ENCODE peak calls at places on chromosomes 7 and 10, in four cellular contexts. One of them, this sample, is unnamed.

GRCh38 chr10:116611153-116611545 is 9.6 kb upstream of the PNLIPRP2 start:
- DNase-seq in astrocyte of the spinal cord: no peak
- DNase-seq in gastrocnemius medialis: no peak
- DNase-seq in glutamatergic neuron: no peak
- DNase-seq in this sample: no peak

GRCh38 chr7:40923631-40924030 is 779.3 kb downstream of the INHBA start:
- DNase-seq in astrocyte of the spinal cord: no peak
- DNase-seq in gastrocnemius medialis: no peak
- DNase-seq in glutamatergic neuron: no peak
- DNase-seq in this sample: no peak

GRCh38 chr10:125094826-125095225 is 65.5 kb downstream of the CTBP2 start:
- DNase-seq in astrocyte of the spinal cord: no peak
- DNase-seq in gastrocnemius medialis: no peak
- DNase-seq in glutamatergic neuron: no peak
- DNase-seq in this sample: no peak

GRCh38 chr7:155998766-155999630 is 186.7 kb upstream of the SHH start:
- DNase-seq in astrocyte of the spinal cord: no peak
- DNase-seq in gastrocnemius medialis: no peak
- DNase-seq in glutamatergic neuron: no peak
- DNase-seq in this sample: no peak

GRCh38 chr10:15591431-15591830 is 128.3 kb downstream of the ITGA8 start:
- DNase-seq in astrocyte of the spinal cord: no peak
- DNase-seq in gastrocnemius medialis: no peak
- DNase-seq in glutamatergic neuron: no peak
- DNase-seq in this sample: no peak

GRCh38 chr7:128835790-128836641 is 5.8 kb downstream of the FLNC start:
- DNase-seq in astrocyte of the spinal cord: peak
- DNase-seq in gastrocnemius medialis: no peak
- DNase-seq in glutamatergic neuron: no peak
- DNase-seq in this sample: no peak

GRCh38 chr10:42738669-42739068 is 43.9 kb upstream of the BMS1 start:
- DNase-seq in astrocyte of the spinal cord: no peak
- DNase-seq in gastrocnemius medialis: no peak
- DNase-seq in glutamatergic neuron: no peak
- DNase-seq in this sample: no peak

GRCh38 chr7:5557920-5558401 is 134.3 kb upstream of the TNRC18 start:
- DNase-seq in astrocyte of the spinal cord: no peak
- DNase-seq in gastrocnemius medialis: peak
- DNase-seq in glutamatergic neuron: no peak
- DNase-seq in this sample: no peak

GRCh38 chr7:106774768-106775551 is 90.1 kb upstream of the PIK3CG start:
- DNase-seq in astrocyte of the spinal cord: peak
- DNase-seq in gastrocnemius medialis: no peak
- DNase-seq in glutamatergic neuron: no peak
- DNase-seq in this sample: peak

GRCh38 chr7:101988513-101988912 is 171.1 kb downstream of the CUX1 start:
- DNase-seq in astrocyte of the spinal cord: no peak
- DNase-seq in gastrocnemius medialis: no peak
- DNase-seq in glutamatergic neuron: no peak
- DNase-seq in this sample: no peak

GRCh38 chr7:130814753-130815152 is 80.7 kb upstream of the KLF14 start:
- DNase-seq in astrocyte of the spinal cord: peak
- DNase-seq in gastrocnemius medialis: no peak
- DNase-seq in glutamatergic neuron: no peak
- DNase-seq in this sample: peak

GRCh38 chr7:70660154-70660818 is 471.7 kb upstream of the GALNT17 start:
- DNase-seq in astrocyte of the spinal cord: no peak
- DNase-seq in gastrocnemius medialis: no peak
- DNase-seq in glutamatergic neuron: no peak
- DNase-seq in this sample: peak

GRCh38 chr10:45008524-45009161 is 7.9 kb downstream of the ZNF22 start:
- DNase-seq in astrocyte of the spinal cord: peak
- DNase-seq in gastrocnemius medialis: no peak
- DNase-seq in glutamatergic neuron: no peak
- DNase-seq in this sample: peak

GRCh38 chr7:116229359-116229758 is 19.0 kb downstream of the TES start:
- DNase-seq in astrocyte of the spinal cord: no peak
- DNase-seq in gastrocnemius medialis: no peak
- DNase-seq in glutamatergic neuron: no peak
- DNase-seq in this sample: no peak

GRCh38 chr7:135281363-135281949 is 47.8 kb downstream of the STRA8 start:
- DNase-seq in astrocyte of the spinal cord: peak
- DNase-seq in gastrocnemius medialis: peak
- DNase-seq in glutamatergic neuron: peak
- DNase-seq in this sample: peak

GRCh38 chr7:123571684-123572083 is 14.1 kb upstream of the NDUFA5 start:
- DNase-seq in astrocyte of the spinal cord: peak
- DNase-seq in gastrocnemius medialis: no peak
- DNase-seq in glutamatergic neuron: no peak
- DNase-seq in this sample: no peak

GRCh38 chr10:34612446-34612845 is 202.7 kb downstream of the PARD3 start:
- DNase-seq in astrocyte of the spinal cord: no peak
- DNase-seq in gastrocnemius medialis: no peak
- DNase-seq in glutamatergic neuron: no peak
- DNase-seq in this sample: no peak

GRCh38 chr7:150631084-150631824 is 931 bp downstream of the GIMAP6 start:
- DNase-seq in astrocyte of the spinal cord: no peak
- DNase-seq in gastrocnemius medialis: peak
- DNase-seq in glutamatergic neuron: no peak
- DNase-seq in this sample: peak

GRCh38 chr7:22544245-22544644 is 44.3 kb upstream of the STEAP1B start:
- DNase-seq in astrocyte of the spinal cord: no peak
- DNase-seq in gastrocnemius medialis: no peak
- DNase-seq in glutamatergic neuron: no peak
- DNase-seq in this sample: no peak

GRCh38 chr7:40673285-40673684 is 538.5 kb downstream of the SUGCT start:
- DNase-seq in astrocyte of the spinal cord: peak
- DNase-seq in gastrocnemius medialis: no peak
- DNase-seq in glutamatergic neuron: no peak
- DNase-seq in this sample: peak

GRCh38 chr10:78567680-78568453 is 500.9 kb upstream of the ZMIZ1 start:
- DNase-seq in astrocyte of the spinal cord: no peak
- DNase-seq in gastrocnemius medialis: no peak
- DNase-seq in glutamatergic neuron: no peak
- DNase-seq in this sample: peak

GRCh38 chr7:143085109-143085508 is 33.0 kb downstream of the OR6V1 start:
- DNase-seq in astrocyte of the spinal cord: no peak
- DNase-seq in gastrocnemius medialis: no peak
- DNase-seq in glutamatergic neuron: no peak
- DNase-seq in this sample: no peak

GRCh38 chr7:29807179-29807841 is 1.0 kb downstream of the WIPF3 start:
- DNase-seq in astrocyte of the spinal cord: no peak
- DNase-seq in gastrocnemius medialis: peak
- DNase-seq in glutamatergic neuron: no peak
- DNase-seq in this sample: no peak

GRCh38 chr10:34658934-34659333 is 156.2 kb downstream of the PARD3 start:
- DNase-seq in astrocyte of the spinal cord: no peak
- DNase-seq in gastrocnemius medialis: no peak
- DNase-seq in glutamatergic neuron: no peak
- DNase-seq in this sample: no peak

GRCh38 chr7:47484457-47484856 is 97.5 kb downstream of the TNS3 start:
- DNase-seq in astrocyte of the spinal cord: no peak
- DNase-seq in gastrocnemius medialis: no peak
- DNase-seq in glutamatergic neuron: no peak
- DNase-seq in this sample: no peak

GRCh38 chr10:31147220-31147608 is 115.5 kb upstream of the ZNF438 start:
- DNase-seq in astrocyte of the spinal cord: peak
- DNase-seq in gastrocnemius medialis: no peak
- DNase-seq in glutamatergic neuron: no peak
- DNase-seq in this sample: peak

GRCh38 chr10:56319386-56319785 is 41.7 kb downstream of the ZWINT start:
- DNase-seq in astrocyte of the spinal cord: peak
- DNase-seq in gastrocnemius medialis: no peak
- DNase-seq in glutamatergic neuron: no peak
- DNase-seq in this sample: peak

GRCh38 chr10:106680061-106680460 is 484.4 kb downstream of the SORCS1 start:
- DNase-seq in astrocyte of the spinal cord: no peak
- DNase-seq in gastrocnemius medialis: no peak
- DNase-seq in glutamatergic neuron: no peak
- DNase-seq in this sample: no peak

GRCh38 chr10:106682175-106682574 is 482.3 kb downstream of the SORCS1 start:
- DNase-seq in astrocyte of the spinal cord: peak
- DNase-seq in gastrocnemius medialis: no peak
- DNase-seq in glutamatergic neuron: no peak
- DNase-seq in this sample: no peak

GRCh38 chr10:106679314-106679713 is 485.2 kb downstream of the SORCS1 start:
- DNase-seq in astrocyte of the spinal cord: no peak
- DNase-seq in gastrocnemius medialis: no peak
- DNase-seq in glutamatergic neuron: no peak
- DNase-seq in this sample: no peak
- TF ChIP-seq CTCF in astrocyte of the spinal cord: no peak
- TF ChIP-seq CTCF in gastrocnemius medialis: no peak
- TF ChIP-seq CTCF in glutamatergic neuron: no peak
- TF ChIP-seq CTCF in this sample: no peak

GRCh38 chr7:132200141-132200540 is 376.1 kb downstream of the PLXNA4 start:
- DNase-seq in astrocyte of the spinal cord: no peak
- DNase-seq in gastrocnemius medialis: no peak
- DNase-seq in glutamatergic neuron: no peak
- DNase-seq in this sample: no peak

GRCh38 chr7:132193898-132194297 is 382.4 kb downstream of the PLXNA4 start:
- DNase-seq in astrocyte of the spinal cord: no peak
- DNase-seq in gastrocnemius medialis: no peak
- DNase-seq in glutamatergic neuron: no peak
- DNase-seq in this sample: no peak

GRCh38 chr7:132202541-132202940 is 373.7 kb downstream of the PLXNA4 start:
- DNase-seq in astrocyte of the spinal cord: no peak
- DNase-seq in gastrocnemius medialis: no peak
- DNase-seq in glutamatergic neuron: no peak
- DNase-seq in this sample: no peak

GRCh38 chr7:132199626-132200025 is 376.6 kb downstream of the PLXNA4 start:
- DNase-seq in astrocyte of the spinal cord: no peak
- DNase-seq in gastrocnemius medialis: no peak
- DNase-seq in glutamatergic neuron: no peak
- DNase-seq in this sample: no peak

GRCh38 chr7:132197772-132198171 is 378.5 kb downstream of the PLXNA4 start:
- DNase-seq in astrocyte of the spinal cord: no peak
- DNase-seq in gastrocnemius medialis: no peak
- DNase-seq in glutamatergic neuron: no peak
- DNase-seq in this sample: no peak
- TF ChIP-seq CTCF in astrocyte of the spinal cord: no peak
- TF ChIP-seq CTCF in gastrocnemius medialis: no peak
- TF ChIP-seq CTCF in glutamatergic neuron: no peak
- TF ChIP-seq CTCF in this sample: no peak

GRCh38 chr7:13745530-13745929 is 243.9 kb downstream of the ETV1 start:
- DNase-seq in astrocyte of the spinal cord: no peak
- DNase-seq in gastrocnemius medialis: no peak
- DNase-seq in glutamatergic neuron: no peak
- DNase-seq in this sample: no peak
- TF ChIP-seq CTCF in astrocyte of the spinal cord: no peak
- TF ChIP-seq CTCF in gastrocnemius medialis: no peak
- TF ChIP-seq CTCF in glutamatergic neuron: no peak
- TF ChIP-seq CTCF in this sample: no peak

GRCh38 chr7:110502893-110503465 is 587.9 kb upstream of the LRRN3 start:
- DNase-seq in astrocyte of the spinal cord: peak
- DNase-seq in gastrocnemius medialis: no peak
- DNase-seq in glutamatergic neuron: no peak
- DNase-seq in this sample: no peak
- TF ChIP-seq CTCF in astrocyte of the spinal cord: no peak
- TF ChIP-seq CTCF in gastrocnemius medialis: no peak
- TF ChIP-seq CTCF in glutamatergic neuron: no peak
- TF ChIP-seq CTCF in this sample: no peak

GRCh38 chr10:98916751-98917150 is 318.9 kb downstream of the HPSE2 start:
- DNase-seq in astrocyte of the spinal cord: no peak
- DNase-seq in gastrocnemius medialis: no peak
- DNase-seq in glutamatergic neuron: no peak
- DNase-seq in this sample: no peak
- TF ChIP-seq CTCF in astrocyte of the spinal cord: no peak
- TF ChIP-seq CTCF in gastrocnemius medialis: no peak
- TF ChIP-seq CTCF in glutamatergic neuron: no peak
- TF ChIP-seq CTCF in this sample: peak

DNA sequence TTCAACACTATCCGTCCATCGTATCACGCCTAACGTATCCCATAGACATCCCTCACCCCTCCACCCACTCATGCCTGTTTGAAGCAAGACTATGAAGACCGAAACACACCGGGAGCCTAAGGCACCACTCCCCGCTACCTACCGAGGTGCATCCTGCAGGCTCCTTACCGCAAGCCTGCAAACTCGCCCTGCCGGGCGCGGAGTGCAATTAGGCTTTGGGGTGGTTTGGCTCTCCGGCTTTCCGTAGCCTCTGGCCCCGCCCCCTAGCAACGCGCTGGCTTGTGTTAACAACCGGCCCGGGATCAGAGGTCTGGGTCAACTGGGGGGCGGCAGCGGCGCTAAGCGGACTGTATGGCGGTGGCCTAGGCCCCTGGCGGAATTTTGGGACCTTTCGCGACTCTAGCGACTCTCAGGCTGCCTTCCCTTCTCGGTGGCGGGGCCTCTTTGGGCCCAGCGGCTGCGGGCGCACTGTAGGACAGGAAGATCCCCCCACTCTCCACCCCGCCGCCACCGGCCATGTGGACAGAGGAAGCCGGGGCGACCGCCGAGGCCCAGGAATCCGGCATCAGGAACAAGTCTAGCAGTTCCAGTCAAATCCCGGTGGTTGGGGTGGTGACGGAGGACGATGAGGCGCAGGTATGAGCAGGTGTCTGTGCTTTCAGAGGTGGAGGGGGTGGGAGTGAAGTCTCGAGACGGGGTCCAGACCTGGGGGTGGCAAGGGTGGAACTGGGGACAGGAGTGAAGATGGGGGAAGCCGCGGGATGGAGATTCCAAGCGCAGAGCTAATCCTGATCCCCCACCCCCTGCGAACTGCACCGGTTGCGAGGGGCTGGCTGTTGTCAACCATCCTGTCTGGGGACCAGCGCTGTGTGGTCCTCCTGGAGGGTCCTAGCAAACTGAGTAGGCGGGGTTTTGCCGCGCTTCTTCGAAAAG is at the start of gene CFAP69:
- DNase-seq in astrocyte of the spinal cord: peak
- DNase-seq in gastrocnemius medialis: peak
- DNase-seq in glutamatergic neuron: peak
- DNase-seq in this sample: peak
- TF ChIP-seq CTCF in astrocyte of the spinal cord: peak
- TF ChIP-seq CTCF in gastrocnemius medialis: peak
- TF ChIP-seq CTCF in glutamatergic neuron: no peak
- TF ChIP-seq CTCF in this sample: no peak

DNA sequence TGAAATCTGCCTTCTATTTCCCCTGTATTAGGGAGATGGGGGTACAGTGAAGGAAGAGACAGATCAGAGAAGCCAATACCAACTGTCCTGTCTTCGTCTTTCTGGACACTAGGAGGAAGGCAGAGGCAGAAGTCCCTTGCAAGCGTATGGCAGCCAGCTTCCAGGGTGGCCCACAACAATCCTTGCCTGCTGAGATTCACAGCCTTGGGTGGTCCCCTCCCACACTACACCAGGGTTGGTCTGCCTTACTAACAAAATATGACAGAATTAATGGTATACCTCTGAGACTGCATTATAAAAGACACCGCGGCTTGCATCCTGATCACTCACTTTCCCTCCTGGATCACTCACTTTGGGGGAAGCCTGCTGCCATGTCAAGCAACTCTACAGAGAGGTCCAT is 90.4 kb downstream of the IDE start:
- DNase-seq in astrocyte of the spinal cord: no peak
- DNase-seq in gastrocnemius medialis: no peak
- DNase-seq in glutamatergic neuron: no peak
- DNase-seq in this sample: no peak
- TF ChIP-seq CTCF in astrocyte of the spinal cord: no peak
- TF ChIP-seq CTCF in gastrocnemius medialis: no peak
- TF ChIP-seq CTCF in glutamatergic neuron: no peak
- TF ChIP-seq CTCF in this sample: no peak

This sample was measured in NB4.